ENCODE peak calls at places on chromosomes 7 and 10, in ten cellular contexts. D, B, F, S, H, N, R, A, M and W are unnamed samples.

GRCh38 chr7:47581821-47582747 is at the start of gene TNS3:
- DNase-seq in H (no peak), B (no peak), M (no peak), S (peak; percentile 63), A (no peak), D (no peak), R (peak; percentile 13), F (no peak), N (peak; percentile 51), W (peak; percentile 46)

GRCh38 chr10:70109064-70109729 is 23.4 kb downstream of the AIFM2 start:
- DNase-seq in H (no peak), B (no peak), A (no peak), M (no peak), N (no peak), D (no peak), S (no peak), R (no peak), F (no peak), W (no peak)

GRCh38 chr10:124087672-124088634 is 5.4 kb downstream of the CHST15 start:
- DNase-seq in H (peak; percentile 86), S (peak; percentile 58), D (peak; percentile 68), M (no peak), N (no peak), F (no peak), B (no peak), A (peak; percentile 11), R (no peak), W (peak; percentile 66)

GRCh38 chr7:1081931-1082401 is 5.9 kb upstream of the GPER1 start:
- DNase-seq in H (no peak), B (no peak), S (no peak), F (no peak), D (no peak), N (peak; percentile 52), R (peak; percentile 18), M (no peak), A (no peak), W (peak; percentile 90)

GRCh38 chr10:125783408-125783807 is 7.8 kb upstream of the MMP21 start:
- DNase-seq in H (no peak), M (no peak), F (no peak), D (no peak), N (no peak), R (no peak), B (no peak), A (no peak), S (no peak), W (no peak)

GRCh38 chr10:133226251-133226808 is 3.7 kb upstream of the UTF1 start:
- DNase-seq in D (no peak), S (peak; percentile 13), A (no peak), B (no peak), F (peak; percentile 43), H (no peak), N (no peak), M (no peak), R (no peak), W (no peak)

GRCh38 chr7:732556-732955 is 5.5 kb upstream of the PRKAR1B start:
- DNase-seq in B (no peak), N (no peak), F (no peak), H (no peak), M (no peak), S (no peak), R (no peak), D (no peak), A (no peak), W (no peak)

GRCh38 chr7:149870701-149871483 is 2.9 kb upstream of the ATP6V0E2 start:
- DNase-seq in B (no peak), A (no peak), S (no peak), R (no peak), N (no peak), M (no peak), F (no peak), H (no peak), D (no peak), W (no peak)

GRCh38 chr10:9228770-9229169 is 1174.3 kb downstream of the GATA3 start:
- DNase-seq in B (no peak), F (no peak), H (no peak), S (no peak), D (no peak), M (no peak), R (no peak), N (no peak), A (no peak), W (no peak)

GRCh38 chr10:51718804-51719291 is 19.5 kb upstream of the CSTF2T start:
- DNase-seq in S (peak; percentile 88), M (no peak), A (no peak), H (no peak), D (no peak), F (no peak), N (peak; percentile 34), B (no peak), R (no peak), W (no peak)

GRCh38 chr7:87347207-87347606 is 1.7 kb downstream of the CROT start:
- DNase-seq in R (no peak), D (no peak), A (no peak), N (no peak), M (no peak), B (no peak), H (no peak), S (no peak), F (no peak), W (no peak)

GRCh38 chr10:22711373-22711772 is 3.0 kb downstream of the PIP4K2A start:
- DNase-seq in F (no peak), A (peak; percentile 16), H (no peak), M (no peak), B (no peak), R (no peak), S (no peak), D (no peak), N (no peak), W (no peak)

GRCh38 chr10:80541144-80541750 is 3.5 kb downstream of the SH2D4B start:
- DNase-seq in B (no peak), R (no peak), A (no peak), D (no peak), H (peak; percentile 65), N (no peak), S (no peak), F (no peak), M (no peak), W (no peak)

GRCh38 chr7:36287371-36288241 is 102.1 kb upstream of the ANLN start:
- DNase-seq in R (no peak), D (no peak), B (no peak), N (no peak), S (peak; percentile 57), M (no peak), F (peak; percentile 78), A (no peak), H (no peak), W (no peak)

GRCh38 chr10:69344591-69345244 is 66.4 kb downstream of the HK1 start:
- DNase-seq in S (no peak), H (no peak), F (peak; percentile 35), R (no peak), M (no peak), D (no peak), N (no peak), B (no peak), A (peak; percentile 51), W (peak; percentile 12)

GRCh38 chr10:98433881-98434732 is 12.6 kb downstream of the HPS1 start:
- DNase-seq in R (no peak), S (peak; percentile 89), B (peak; percentile 18), M (no peak), H (peak; percentile 54), F (no peak), N (peak; percentile 55), D (no peak), A (no peak), W (no peak)

GRCh38 chr7:71404701-71405345 is 272.9 kb downstream of the GALNT17 start:
- DNase-seq in B (no peak), S (no peak), N (no peak), A (no peak), H (no peak), D (no peak), R (no peak), M (no peak), F (no peak), W (no peak)

GRCh38 chr10:3393958-3394357 is 221.4 kb upstream of the PITRM1 start:
- DNase-seq in D (no peak), H (no peak), S (peak; percentile 73), B (no peak), F (no peak), R (no peak), A (no peak), N (no peak), M (no peak), W (no peak)

GRCh38 chr7:44132039-44132438 is 8.7 kb upstream of the POLD2 start:
- DNase-seq in D (no peak), S (no peak), F (no peak), A (no peak), H (no peak), M (no peak), R (no peak), B (no peak), N (peak; percentile 51), W (no peak)

GRCh38 chr10:110416776-110417732 is 80.7 kb upstream of the DUSP5 start:
- DNase-seq in M (peak; percentile 61), R (no peak), N (no peak), S (peak; percentile 66), A (no peak), D (no peak), B (peak; percentile 27), H (no peak), F (no peak), W (no peak)

GRCh38 chr7:135213831-135214230 is 2.5 kb upstream of the WDR91 start:
- DNase-seq in B (no peak), A (no peak), R (no peak), S (no peak), D (no peak), H (no peak), N (no peak), M (no peak), F (no peak), W (no peak)

GRCh38 chr7:34277016-34277800 is 371.9 kb downstream of the BMPER start:
- DNase-seq in R (no peak), A (no peak), S (no peak), B (no peak), D (no peak), M (no peak), H (no peak), N (peak; percentile 62), F (no peak), W (no peak)

GRCh38 chr10:93790454-93790853 is 32.7 kb downstream of the LGI1 start:
- DNase-seq in M (no peak), B (no peak), A (no peak), N (no peak), F (no peak), D (no peak), R (no peak), S (no peak), H (no peak), W (no peak)